ENCODE peak calls at places on chromosomes 16 and 17, in four cellular contexts. One of them, this sample, is unnamed.
A peak's percentile ranks its signal among the peaks of the same experiment; 100 is the strongest.

GRCh38 chr16:30889721-30890120 is 4.2 kb downstream of the BCL7C start:
- DNase-seq in foreskin fibroblast: no peak
- DNase-seq in AG09319: no peak
- DNase-seq in endothelial cell: no peak
- DNase-seq in this sample: no peak

GRCh38 chr17:81976332-81977210 is 858 bp upstream of the ASPSCR1 start:
- DNase-seq in foreskin fibroblast: no peak
- DNase-seq in AG09319: no peak
- DNase-seq in endothelial cell: no peak
- DNase-seq in this sample: no peak

GRCh38 chr16:57308041-57308440 is 23.6 kb upstream of the PLLP start:
- DNase-seq in foreskin fibroblast: no peak
- DNase-seq in AG09319: no peak
- DNase-seq in endothelial cell: no peak
- DNase-seq in this sample: no peak

GRCh38 chr16:75229172-75230031 is 10.6 kb downstream of the CTRB1 start:
- DNase-seq in foreskin fibroblast: no peak
- DNase-seq in AG09319: no peak
- DNase-seq in endothelial cell: no peak
- DNase-seq in this sample: no peak

GRCh38 chr17:79133986-79134385 is 59.4 kb downstream of the ENGASE start:
- DNase-seq in foreskin fibroblast: no peak
- DNase-seq in AG09319: no peak
- DNase-seq in endothelial cell: no peak
- DNase-seq in this sample: no peak

GRCh38 chr16:48317614-48318013 is 67.6 kb downstream of the SIAH1 start:
- DNase-seq in foreskin fibroblast: peak; percentile 48
- DNase-seq in AG09319: no peak
- DNase-seq in endothelial cell: no peak
- DNase-seq in this sample: no peak

GRCh38 chr17:77308768-77309726 is 168.3 kb downstream of the SEC14L1 start:
- DNase-seq in foreskin fibroblast: peak; percentile 84
- DNase-seq in AG09319: no peak
- DNase-seq in endothelial cell: no peak
- DNase-seq in this sample: no peak

GRCh38 chr17:30244853-30245385 is 9.4 kb upstream of the SLC6A4 start:
- DNase-seq in foreskin fibroblast: peak; percentile 90
- DNase-seq in AG09319: no peak
- DNase-seq in endothelial cell: no peak
- DNase-seq in this sample: no peak

GRCh38 chr16:25699069-25699468 is 7.3 kb downstream of the HS3ST4 start:
- DNase-seq in foreskin fibroblast: no peak
- DNase-seq in AG09319: no peak
- DNase-seq in endothelial cell: no peak
- DNase-seq in this sample: no peak

GRCh38 chr16:88349153-88349902 is 33.4 kb upstream of the ZNF469 start:
- DNase-seq in foreskin fibroblast: no peak
- DNase-seq in AG09319: no peak
- DNase-seq in endothelial cell: no peak
- DNase-seq in this sample: no peak

GRCh38 chr16:84804326-84804725 is 15.5 kb upstream of the CRISPLD2 start:
- DNase-seq in foreskin fibroblast: no peak
- DNase-seq in AG09319: no peak
- DNase-seq in endothelial cell: no peak
- DNase-seq in this sample: no peak

GRCh38 chr17:45906927-45907622 is 12.7 kb downstream of the MAPT start:
- DNase-seq in foreskin fibroblast: no peak
- DNase-seq in AG09319: no peak
- DNase-seq in endothelial cell: no peak
- DNase-seq in this sample: no peak

GRCh38 chr17:21131090-21131616 is 4.4 kb downstream of the DHRS7B start:
- DNase-seq in foreskin fibroblast: no peak
- DNase-seq in AG09319: no peak
- DNase-seq in endothelial cell: no peak
- DNase-seq in this sample: no peak

GRCh38 chr16:75380870-75381269 is 52.4 kb downstream of the CFDP1 start:
- DNase-seq in foreskin fibroblast: peak; percentile 32
- DNase-seq in AG09319: no peak
- DNase-seq in endothelial cell: no peak
- DNase-seq in this sample: no peak

GRCh38 chr17:65558683-65559311 is 2.7 kb downstream of the AXIN2 start:
- DNase-seq in foreskin fibroblast: no peak
- DNase-seq in AG09319: no peak
- DNase-seq in endothelial cell: no peak
- DNase-seq in this sample: no peak

GRCh38 chr16:57123216-57123968 is 31.0 kb downstream of the CPNE2 start:
- DNase-seq in foreskin fibroblast: no peak
- DNase-seq in AG09319: no peak
- DNase-seq in endothelial cell: no peak
- DNase-seq in this sample: no peak

GRCh38 chr16:85080923-85081498 is 31.3 kb downstream of the CIBAR2 start:
- DNase-seq in foreskin fibroblast: no peak
- DNase-seq in AG09319: no peak
- DNase-seq in endothelial cell: no peak
- DNase-seq in this sample: no peak

GRCh38 chr16:2971985-2972784 is 3.0 kb downstream of the PAQR4 start:
- DNase-seq in foreskin fibroblast: no peak
- DNase-seq in AG09319: no peak
- DNase-seq in endothelial cell: no peak
- DNase-seq in this sample: no peak

GRCh38 chr16:53509906-53510703 is 7.1 kb upstream of the AKTIP start:
- DNase-seq in foreskin fibroblast: peak; percentile 54
- DNase-seq in AG09319: no peak
- DNase-seq in endothelial cell: peak; percentile 59
- DNase-seq in this sample: peak; percentile 53

This sample was measured in neural crest cell.